ENCODE peak calls at places on chromosomes 5 and 9, in six cellular contexts. J is tibial nerve, L is uterus, Y is body of pancreas, H is ovary, V is A549. E is an unnamed sample. For H3K4me1, the result is how much of the 10 kb centered on the place peaks cover.

GRCh38 chr5:168313596-168314204 is 22.3 kb downstream of the WWC1 start:
- DNase-seq in J (no peak), L (no peak), Y (no peak), H (no peak), V (no peak), E (no peak)

GRCh38 chr5:148374693-148375360 is 8.9 kb upstream of the FBXO38 start:
- DNase-seq in J (peak), L (no peak), Y (peak), H (no peak), V (peak), E (no peak)

GRCh38 chr9:137406876-137407589 is 15.9 kb downstream of the EXD3 start:
- DNase-seq in J (no peak), L (no peak), Y (peak), H (peak), V (peak), E (no peak)

GRCh38 chr9:26746357-26747072 is 146.1 kb downstream of the CAAP1 start:
- DNase-seq in J (no peak), L (no peak), Y (no peak), H (no peak), V (peak), E (no peak)

GRCh38 chr5:156589104-156589858 is 260.8 kb upstream of the PPP1R2B start:
- DNase-seq in J (no peak), L (no peak), Y (no peak), H (no peak), V (no peak), E (no peak)

GRCh38 chr5:18305288-18305899 is 671.1 kb downstream of the TAF11L14 start:
- DNase-seq in J (no peak), L (no peak), Y (no peak), H (no peak), V (peak), E (no peak)

GRCh38 chr5:52119768-52120167 is 667.9 kb upstream of the ITGA1 start:
- DNase-seq in J (no peak), L (no peak), Y (no peak), H (no peak), V (no peak), E (no peak)

GRCh38 chr5:113495402-113495801 is 7.1 kb upstream of the MCC start:
- DNase-seq in J (no peak), L (no peak), Y (no peak), H (no peak), V (no peak), E (no peak)

GRCh38 chr9:88980732-88981336 is 10.4 kb upstream of the S1PR3 start:
- DNase-seq in J (no peak), L (no peak), Y (no peak), H (no peak), V (no peak), E (no peak)

DNA sequence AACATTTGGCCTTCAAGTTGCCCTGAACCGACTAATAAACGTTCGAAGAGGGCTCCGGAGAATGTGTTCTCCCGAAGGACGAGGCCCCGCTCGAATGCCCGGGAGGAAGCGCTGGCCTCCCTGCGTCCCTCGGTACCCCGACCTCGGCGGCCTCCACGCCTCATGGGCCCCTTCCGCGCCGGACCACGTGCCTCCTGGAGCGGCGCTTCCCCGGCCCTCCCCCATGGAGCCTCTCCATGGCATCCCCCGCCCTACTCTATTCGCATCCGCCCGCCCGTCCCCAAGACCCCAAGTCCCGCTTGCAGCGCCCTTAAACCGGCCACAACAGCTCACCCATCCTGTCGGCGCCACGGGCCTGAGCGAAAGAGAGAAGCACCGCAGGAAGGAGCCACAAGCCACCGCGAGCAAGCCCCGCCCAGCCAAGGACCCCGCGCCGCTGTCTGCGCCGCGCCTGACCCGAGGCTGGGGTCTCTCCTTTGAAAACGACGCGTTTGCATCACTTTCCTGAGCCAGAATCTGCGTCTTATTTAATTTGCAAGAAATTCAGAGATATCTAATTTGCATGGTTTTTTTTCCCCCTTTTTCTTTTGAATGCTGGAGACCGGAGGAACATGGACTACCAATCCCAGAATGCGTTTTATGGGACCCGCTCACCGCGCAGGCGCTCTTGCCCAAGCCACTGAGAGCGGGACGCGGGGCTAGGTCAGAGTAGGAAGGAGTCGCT is at the start of gene RPS23:
- DNase-seq in J (peak), L (peak), Y (peak), H (peak), V (peak), E (peak)
- TF ChIP-seq POLR2A in J (peak), L (peak), Y (peak), H (no peak), V (peak), E (no peak)

GRCh38 chr5:124231240-124231639 is 515.2 kb downstream of the ZNF608 start:
- DNase-seq in J (no peak), L (no peak), Y (no peak), H (no peak), V (no peak), E (no peak)
- H3K4me3 ChIP-seq in J (no peak), L (no peak), Y (no peak), H (no peak), V (no peak), E (no peak)

GRCh38 chr9:119873877-119874276 is 504.6 kb upstream of the BRINP1 start:
- DNase-seq in J (no peak), L (no peak), Y (no peak), H (no peak), V (no peak), E (no peak)

DNA sequence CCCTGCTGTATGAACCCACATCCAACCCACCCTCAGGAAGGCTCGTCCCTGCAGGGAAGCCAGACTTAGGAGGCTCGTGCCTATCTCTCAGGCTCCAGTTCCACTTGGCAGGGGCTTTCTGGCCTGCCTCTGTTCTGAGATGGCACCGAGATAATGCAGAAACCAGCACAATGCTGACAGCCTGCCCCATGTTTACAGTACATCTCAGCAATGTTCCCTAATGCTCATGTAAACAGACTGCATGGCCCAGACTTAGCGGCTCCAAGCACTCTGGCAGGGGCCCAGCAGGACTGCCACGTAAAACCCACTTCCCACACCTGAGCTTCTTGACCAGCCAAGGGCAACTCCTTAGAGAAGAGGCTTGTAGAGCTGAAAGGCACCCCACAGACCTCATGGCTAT is 499.5 kb upstream of the BRINP1 start:
- DNase-seq in J (no peak), L (no peak), Y (peak), H (peak), V (no peak), E (peak)
- H3K4me1 ChIP-seq in J (under half), L (under half), Y (under half), H (under half), V (under half), E (under half)

DNA sequence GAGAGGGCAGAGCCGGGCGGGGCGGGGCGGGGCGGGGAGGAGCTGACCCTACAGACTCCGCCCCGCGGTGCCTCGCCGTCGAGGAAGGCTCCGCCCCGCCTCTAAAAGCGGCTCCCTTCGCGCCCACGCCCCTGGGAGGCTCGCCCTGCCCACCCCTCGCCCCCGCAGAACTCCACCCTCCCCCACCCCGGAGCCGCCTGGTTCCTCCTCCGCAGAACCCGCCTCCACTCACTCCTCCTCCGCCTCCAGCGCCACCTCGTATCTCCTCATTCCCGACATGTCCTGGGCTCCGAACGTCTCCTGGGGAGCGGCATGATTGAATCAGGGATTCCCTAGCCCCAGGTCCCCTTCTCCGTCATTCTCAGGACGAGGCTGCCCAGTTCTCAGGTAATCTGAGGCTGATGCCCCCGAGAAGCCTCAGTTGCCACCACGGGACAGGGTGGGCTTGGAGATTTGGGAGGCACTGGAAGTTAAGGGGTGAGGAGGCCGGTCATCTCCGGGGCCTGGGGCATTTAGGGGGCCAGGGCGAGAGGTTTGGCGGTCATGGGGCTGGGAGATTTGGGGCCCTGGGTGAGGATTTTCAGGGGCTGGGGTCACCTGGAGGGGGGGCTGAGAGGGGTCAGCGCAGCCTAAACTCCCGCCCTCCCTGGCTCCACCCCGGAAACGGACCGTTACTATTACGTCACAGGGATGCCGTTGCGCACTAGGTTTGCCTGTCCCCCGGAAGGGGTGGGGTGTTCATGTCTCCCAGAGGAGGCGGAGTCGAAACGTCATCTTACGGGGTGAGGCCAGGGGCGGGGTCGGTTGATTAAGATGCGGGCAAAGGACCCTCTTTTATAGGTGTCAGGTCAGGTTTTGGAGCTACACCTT is 3.2 kb upstream of the CCL27 start:
- DNase-seq in J (peak), L (peak), Y (peak), H (peak), V (peak), E (peak)
- TF ChIP-seq POLR2A in J (peak), L (no peak), Y (peak), H (peak), V (peak), E (peak)

GRCh38 chr5:57784106-57784505 is 301.5 kb upstream of the ACTBL2 start:
- DNase-seq in J (no peak), L (no peak), Y (no peak), H (no peak), V (no peak), E (no peak)
- H3K4me3 ChIP-seq in J (peak), L (no peak), Y (no peak), H (no peak), V (no peak), E (peak)

GRCh38 chr9:93188426-93189368 is 4.8 kb downstream of the WNK2 start:
- DNase-seq in J (no peak), L (no peak), Y (peak), H (no peak), V (no peak), E (no peak)
- H3K4me1 ChIP-seq in J (under half), L (under half), Y (half or more), H (under half), V (under half), E (half or more)

GRCh38 chr5:150054569-150054968 is 31.8 kb downstream of the CSF1R start:
- DNase-seq in J (no peak), L (no peak), Y (no peak), H (no peak), V (no peak), E (no peak)

GRCh38 chr5:150051657-150052195 is 34.6 kb downstream of the CSF1R start:
- DNase-seq in J (no peak), L (no peak), Y (no peak), H (no peak), V (no peak), E (no peak)

GRCh38 chr5:150053231-150053626 is 33.1 kb downstream of the CSF1R start:
- DNase-seq in J (no peak), L (no peak), Y (no peak), H (no peak), V (no peak), E (no peak)

GRCh38 chr5:150053695-150054392 is 32.5 kb downstream of the CSF1R start:
- DNase-seq in J (no peak), L (no peak), Y (no peak), H (no peak), V (no peak), E (no peak)

GRCh38 chr5:150052326-150053230 is 33.8 kb downstream of the CSF1R start:
- DNase-seq in J (no peak), L (no peak), Y (no peak), H (no peak), V (no peak), E (no peak)
- TF ChIP-seq POLR2A in J (no peak), L (no peak), Y (no peak), H (no peak), V (no peak), E (no peak)

DNA sequence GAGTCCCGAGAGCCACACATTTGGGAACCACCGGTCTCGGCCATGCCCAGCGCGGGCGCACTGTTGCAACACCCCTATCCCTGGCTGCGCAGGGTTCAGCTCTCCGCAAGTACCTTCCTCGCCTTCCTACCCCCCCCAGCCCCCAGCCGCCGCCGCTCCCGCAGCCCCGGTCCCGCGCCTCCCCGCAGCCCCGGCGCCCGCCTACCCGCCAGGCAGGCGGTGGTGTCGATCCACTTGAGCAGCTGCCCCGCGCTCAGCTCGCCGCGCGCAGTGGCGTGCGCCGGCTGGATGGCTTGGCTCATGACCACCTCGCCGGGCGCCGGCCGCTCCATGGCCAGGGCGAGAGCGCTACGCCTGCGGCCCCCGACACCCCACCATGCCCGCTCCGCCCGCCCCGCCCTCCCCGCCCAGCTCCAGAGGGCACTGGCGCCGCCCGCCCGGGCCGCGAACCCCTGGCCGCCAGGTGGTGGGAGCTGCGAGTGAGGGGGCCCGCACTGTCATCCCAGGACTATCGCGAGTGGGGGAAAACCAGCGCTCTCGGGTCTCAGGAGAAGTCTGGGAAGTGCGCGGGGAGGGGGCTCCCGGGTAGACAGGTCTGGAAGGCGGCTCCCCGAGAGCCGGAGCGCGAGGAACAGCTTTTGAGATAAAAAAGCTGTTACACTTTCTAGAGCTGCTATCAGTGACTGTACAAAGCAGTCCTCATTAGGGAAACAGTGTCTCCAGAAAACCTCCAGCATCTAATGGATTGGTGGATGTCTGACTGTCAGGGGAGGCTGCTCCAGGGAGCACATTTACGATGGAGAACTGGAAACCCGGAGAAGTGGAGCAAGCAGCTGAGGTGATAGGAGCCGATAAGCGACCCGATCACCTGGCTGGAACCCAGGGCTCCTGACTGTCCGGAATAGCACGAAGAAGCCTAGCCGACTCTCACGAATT is at the start of gene ACOT12:
- DNase-seq in J (no peak), L (no peak), Y (no peak), H (peak), V (no peak), E (peak)
- H3K4me3 ChIP-seq in J (peak), L (peak), Y (no peak), H (peak), V (peak), E (peak)

GRCh38 chr9:121696935-121697334 is 45.5 kb downstream of the DAB2IP start:
- DNase-seq in J (no peak), L (no peak), Y (no peak), H (no peak), V (no peak), E (no peak)
- H3K4me1 ChIP-seq in J (under half), L (under half), Y (under half), H (under half), V (under half), E (half or more)

GRCh38 chr9:83061036-83061435 is 1.9 kb downstream of the RASEF start:
- DNase-seq in J (no peak), L (no peak), Y (peak), H (no peak), V (peak), E (no peak)

GRCh38 chr9:83059417-83059816 is 3.5 kb downstream of the RASEF start:
- DNase-seq in J (no peak), L (no peak), Y (no peak), H (no peak), V (no peak), E (no peak)

GRCh38 chr9:83062653-83063527 is at the start of gene RASEF:
- DNase-seq in J (no peak), L (no peak), Y (peak), H (peak), V (peak), E (no peak)

GRCh38 chr9:83060557-83060956 is 2.4 kb downstream of the RASEF start:
- DNase-seq in J (no peak), L (no peak), Y (peak), H (no peak), V (peak), E (no peak)

GRCh38 chr9:83062011-83062652 is 810 bp downstream of the RASEF start:
- DNase-seq in J (no peak), L (no peak), Y (peak), H (peak), V (peak), E (no peak)
- TF ChIP-seq POLR2A in J (no peak), L (no peak), Y (no peak), H (no peak), V (no peak), E (no peak)

E was measured in sigmoid colon.